ENCODE peak calls at places on chromosome 22, in five cellular contexts. N is NCI-H2171, A is GM19239, Y is T47D, S is PC-3. L is an unnamed sample.

GRCh38 chr22:39030705-39031104 is 9.8 kb downstream of the APOBEC3D start:
- DNase-seq in A (no peak), Y (no peak), N (no peak), S (no peak), L (no peak)

GRCh38 chr22:50528682-50529415 is 963 bp downstream of the TYMP start:
- DNase-seq in Y (no peak), A (no peak), S (no peak), N (no peak), L (no peak)

GRCh38 chr22:26744892-26745808 is 87.8 kb downstream of the MIAT start:
- DNase-seq in N (no peak), Y (no peak), S (no peak), A (no peak), L (no peak)

GRCh38 chr22:23237841-23238240 is 57.5 kb downstream of the BCR start:
- DNase-seq in N (no peak), A (no peak), S (no peak), Y (no peak), L (no peak)

GRCh38 chr22:39349506-39349966 is 255 bp upstream of the SYNGR1 start:
- DNase-seq in Y (no peak), S (peak), N (peak), A (peak), L (no peak)

GRCh38 chr22:47626428-47627390 is 864.3 kb downstream of the TBC1D22A start:
- DNase-seq in A (no peak), S (peak), N (no peak), Y (no peak), L (no peak)

GRCh38 chr22:25193548-25193947 is 6.1 kb upstream of the CRYBB3 start:
- DNase-seq in S (no peak), A (no peak), Y (no peak), N (no peak), L (no peak)

GRCh38 chr22:49972163-49973017 is 11.8 kb downstream of the PIM3 start:
- DNase-seq in Y (no peak), S (no peak), N (no peak), A (no peak), L (no peak)

GRCh38 chr22:21688706-21689381 is 23.0 kb downstream of the PPIL2 start:
- DNase-seq in N (no peak), Y (no peak), S (no peak), A (no peak), L (no peak)

GRCh38 chr22:47172771-47173534 is 410.5 kb downstream of the TBC1D22A start:
- DNase-seq in S (no peak), A (no peak), Y (no peak), N (no peak), L (no peak)

GRCh38 chr22:19579880-19580279 is 55.7 kb upstream of the CLDN5 start:
- DNase-seq in Y (no peak), S (peak), N (no peak), A (peak), L (no peak)

GRCh38 chr22:40261783-40262182 is 84.1 kb downstream of the TNRC6B start:
- DNase-seq in Y (no peak), A (no peak), S (no peak), N (no peak), L (no peak)

GRCh38 chr22:20498913-20499312 is 3.3 kb upstream of the KLHL22 start:
- DNase-seq in Y (no peak), S (no peak), N (no peak), A (no peak), L (no peak)

GRCh38 chr22:43297246-43298061 is 45.7 kb downstream of the SCUBE1 start:
- DNase-seq in S (no peak), N (no peak), Y (no peak), A (no peak), L (no peak)

GRCh38 chr22:22720724-22721261 is 76.4 kb downstream of the GGTLC2 start:
- DNase-seq in A (peak), S (no peak), Y (no peak), N (no peak), L (no peak)

GRCh38 chr22:29988719-29989118 is 91.5 kb upstream of the HORMAD2 start:
- DNase-seq in N (no peak), A (no peak), Y (no peak), S (no peak), L (no peak)

GRCh38 chr22:19853879-19854777 is 546 bp downstream of the GNB1L start:
- DNase-seq in S (no peak), Y (no peak), N (no peak), A (no peak), L (no peak)

GRCh38 chr22:50731811-50732624 is 6.0 kb upstream of the ACR start:
- DNase-seq in N (peak), Y (peak), S (peak), A (peak), L (no peak)

GRCh38 chr22:47020157-47020556 is 257.7 kb downstream of the TBC1D22A start:
- DNase-seq in S (no peak), Y (no peak), A (no peak), N (no peak), L (no peak)

GRCh38 chr22:50153756-50154140 is 16.8 kb upstream of the PANX2 start:
- DNase-seq in A (no peak), S (no peak), Y (no peak), N (no peak), L (no peak)

GRCh38 chr22:48407256-48407955 is 1420.3 kb downstream of the BRD1 start:
- DNase-seq in A (no peak), S (no peak), Y (no peak), N (no peak), L (no peak)

GRCh38 chr22:23302171-23303002 is 122.1 kb downstream of the BCR start:
- DNase-seq in N (no peak), A (no peak), Y (no peak), S (no peak), L (no peak)

GRCh38 chr22:20211997-20212753 is 55.9 kb downstream of the RTN4R start:
- DNase-seq in A (no peak), S (no peak), N (no peak), Y (no peak), L (no peak)

GRCh38 chr22:44870021-44870420 is 117.6 kb downstream of the ARHGAP8 start:
- DNase-seq in S (peak), A (no peak), Y (no peak), N (peak), L (no peak)

GRCh38 chr22:50526849-50527801 is 1.7 kb upstream of the SCO2 start:
- DNase-seq in S (peak), A (no peak), N (no peak), Y (peak), L (no peak)

GRCh38 chr22:38082986-38083710 is 836 bp downstream of the SLC16A8 start:
- DNase-seq in Y (no peak), A (no peak), N (no peak), S (no peak), L (no peak)

GRCh38 chr22:23431337-23432072 is 148.6 kb downstream of the IGLL1 start:
- DNase-seq in A (no peak), S (peak), Y (no peak), N (no peak), L (no peak)

L was measured in NCI-H524 treated with DMSO at 0.1 percent for 48 hours.